ENCODE peak calls at places on chromosomes 7 and 10, in ten cellular contexts. One of them, this sample, is unnamed.

GRCh38 chr7:16465469-16466086 is at the start of gene SOSTDC1:
- DNase-seq in IMR-90: no peak
- DNase-seq in left cardiac atrium: no peak
- DNase-seq in C1 segment of cervical spinal cord: no peak
- DNase-seq in HAP-1: no peak
- DNase-seq in NCI-H1105: no peak
- DNase-seq in bronchial epithelial cell: peak
- DNase-seq in activated effector memory CD4-positive, alpha-beta T cell treated with anti-CD3 and anti-CD28 coated beads, Interleukin-2, amount 50 U/mL, for 16 hours: no peak
- DNase-seq in T-helper 17 cell: no peak
- DNase-seq in RCC 7860: no peak
- DNase-seq in this sample: no peak

GRCh38 chr7:70782729-70783290 is 349.1 kb upstream of the GALNT17 start:
- DNase-seq in IMR-90: no peak
- DNase-seq in left cardiac atrium: no peak
- DNase-seq in C1 segment of cervical spinal cord: peak
- DNase-seq in HAP-1: no peak
- DNase-seq in NCI-H1105: no peak
- DNase-seq in bronchial epithelial cell: no peak
- DNase-seq in activated effector memory CD4-positive, alpha-beta T cell treated with anti-CD3 and anti-CD28 coated beads, Interleukin-2, amount 50 U/mL, for 16 hours: no peak
- DNase-seq in T-helper 17 cell: no peak
- DNase-seq in RCC 7860: no peak
- DNase-seq in this sample: no peak

GRCh38 chr10:44703241-44704155 is 207.6 kb upstream of the TMEM72 start:
- DNase-seq in IMR-90: peak
- DNase-seq in left cardiac atrium: no peak
- DNase-seq in C1 segment of cervical spinal cord: no peak
- DNase-seq in HAP-1: no peak
- DNase-seq in NCI-H1105: no peak
- DNase-seq in bronchial epithelial cell: peak
- DNase-seq in activated effector memory CD4-positive, alpha-beta T cell treated with anti-CD3 and anti-CD28 coated beads, Interleukin-2, amount 50 U/mL, for 16 hours: no peak
- DNase-seq in T-helper 17 cell: no peak
- DNase-seq in RCC 7860: no peak
- DNase-seq in this sample: no peak

GRCh38 chr10:43037942-43038782 is 38.7 kb upstream of the RET start:
- DNase-seq in IMR-90: no peak
- DNase-seq in left cardiac atrium: no peak
- DNase-seq in C1 segment of cervical spinal cord: no peak
- DNase-seq in HAP-1: no peak
- DNase-seq in NCI-H1105: no peak
- DNase-seq in bronchial epithelial cell: no peak
- DNase-seq in activated effector memory CD4-positive, alpha-beta T cell treated with anti-CD3 and anti-CD28 coated beads, Interleukin-2, amount 50 U/mL, for 16 hours: no peak
- DNase-seq in T-helper 17 cell: no peak
- DNase-seq in RCC 7860: no peak
- DNase-seq in this sample: no peak

GRCh38 chr10:60032723-60033122 is 126.4 kb upstream of the CCDC6 start:
- DNase-seq in IMR-90: peak
- DNase-seq in left cardiac atrium: peak
- DNase-seq in C1 segment of cervical spinal cord: no peak
- DNase-seq in HAP-1: peak
- DNase-seq in NCI-H1105: peak
- DNase-seq in bronchial epithelial cell: peak
- DNase-seq in activated effector memory CD4-positive, alpha-beta T cell treated with anti-CD3 and anti-CD28 coated beads, Interleukin-2, amount 50 U/mL, for 16 hours: no peak
- DNase-seq in T-helper 17 cell: no peak
- DNase-seq in RCC 7860: peak
- DNase-seq in this sample: peak

GRCh38 chr10:69048103-69048502 is 39.8 kb upstream of the SRGN start:
- DNase-seq in IMR-90: peak
- DNase-seq in left cardiac atrium: peak
- DNase-seq in C1 segment of cervical spinal cord: peak
- DNase-seq in HAP-1: no peak
- DNase-seq in NCI-H1105: no peak
- DNase-seq in bronchial epithelial cell: peak
- DNase-seq in activated effector memory CD4-positive, alpha-beta T cell treated with anti-CD3 and anti-CD28 coated beads, Interleukin-2, amount 50 U/mL, for 16 hours: no peak
- DNase-seq in T-helper 17 cell: no peak
- DNase-seq in RCC 7860: no peak
- DNase-seq in this sample: no peak

GRCh38 chr10:22848509-22848908 is 79.3 kb upstream of the ARMC3 start:
- DNase-seq in IMR-90: no peak
- DNase-seq in left cardiac atrium: no peak
- DNase-seq in C1 segment of cervical spinal cord: no peak
- DNase-seq in HAP-1: no peak
- DNase-seq in NCI-H1105: no peak
- DNase-seq in bronchial epithelial cell: no peak
- DNase-seq in activated effector memory CD4-positive, alpha-beta T cell treated with anti-CD3 and anti-CD28 coated beads, Interleukin-2, amount 50 U/mL, for 16 hours: no peak
- DNase-seq in T-helper 17 cell: no peak
- DNase-seq in RCC 7860: no peak
- DNase-seq in this sample: no peak

GRCh38 chr10:60521974-60522405 is 132.3 kb upstream of the ANK3 start:
- DNase-seq in IMR-90: peak
- DNase-seq in left cardiac atrium: no peak
- DNase-seq in C1 segment of cervical spinal cord: no peak
- DNase-seq in HAP-1: peak
- DNase-seq in NCI-H1105: peak
- DNase-seq in bronchial epithelial cell: peak
- DNase-seq in activated effector memory CD4-positive, alpha-beta T cell treated with anti-CD3 and anti-CD28 coated beads, Interleukin-2, amount 50 U/mL, for 16 hours: no peak
- DNase-seq in T-helper 17 cell: no peak
- DNase-seq in RCC 7860: no peak
- DNase-seq in this sample: no peak

GRCh38 chr10:64036306-64036930 is 515.2 kb downstream of the REEP3 start:
- DNase-seq in IMR-90: no peak
- DNase-seq in left cardiac atrium: no peak
- DNase-seq in C1 segment of cervical spinal cord: peak
- DNase-seq in HAP-1: no peak
- DNase-seq in NCI-H1105: no peak
- DNase-seq in bronchial epithelial cell: no peak
- DNase-seq in activated effector memory CD4-positive, alpha-beta T cell treated with anti-CD3 and anti-CD28 coated beads, Interleukin-2, amount 50 U/mL, for 16 hours: no peak
- DNase-seq in T-helper 17 cell: no peak
- DNase-seq in RCC 7860: no peak
- DNase-seq in this sample: no peak

GRCh38 chr7:150356265-150356897 is 12.2 kb upstream of the REPIN1 start:
- DNase-seq in IMR-90: peak
- DNase-seq in left cardiac atrium: no peak
- DNase-seq in C1 segment of cervical spinal cord: no peak
- DNase-seq in HAP-1: peak
- DNase-seq in NCI-H1105: peak
- DNase-seq in bronchial epithelial cell: no peak
- DNase-seq in activated effector memory CD4-positive, alpha-beta T cell treated with anti-CD3 and anti-CD28 coated beads, Interleukin-2, amount 50 U/mL, for 16 hours: peak
- DNase-seq in T-helper 17 cell: no peak
- DNase-seq in RCC 7860: no peak
- DNase-seq in this sample: peak

GRCh38 chr10:522350-522749 is 167.1 kb downstream of the DIP2C start:
- DNase-seq in IMR-90: no peak
- DNase-seq in left cardiac atrium: no peak
- DNase-seq in C1 segment of cervical spinal cord: no peak
- DNase-seq in HAP-1: no peak
- DNase-seq in NCI-H1105: no peak
- DNase-seq in bronchial epithelial cell: no peak
- DNase-seq in activated effector memory CD4-positive, alpha-beta T cell treated with anti-CD3 and anti-CD28 coated beads, Interleukin-2, amount 50 U/mL, for 16 hours: no peak
- DNase-seq in T-helper 17 cell: no peak
- DNase-seq in RCC 7860: no peak
- DNase-seq in this sample: no peak

GRCh38 chr7:38673795-38674194 is 42.6 kb upstream of the AMPH start:
- DNase-seq in IMR-90: peak
- DNase-seq in left cardiac atrium: no peak
- DNase-seq in C1 segment of cervical spinal cord: no peak
- DNase-seq in HAP-1: no peak
- DNase-seq in NCI-H1105: no peak
- DNase-seq in bronchial epithelial cell: peak
- DNase-seq in activated effector memory CD4-positive, alpha-beta T cell treated with anti-CD3 and anti-CD28 coated beads, Interleukin-2, amount 50 U/mL, for 16 hours: no peak
- DNase-seq in T-helper 17 cell: no peak
- DNase-seq in RCC 7860: no peak
- DNase-seq in this sample: no peak

GRCh38 chr10:100745882-100746412 is 565 bp downstream of the PAX2 start:
- DNase-seq in IMR-90: no peak
- DNase-seq in left cardiac atrium: no peak
- DNase-seq in C1 segment of cervical spinal cord: no peak
- DNase-seq in HAP-1: peak
- DNase-seq in NCI-H1105: no peak
- DNase-seq in bronchial epithelial cell: no peak
- DNase-seq in activated effector memory CD4-positive, alpha-beta T cell treated with anti-CD3 and anti-CD28 coated beads, Interleukin-2, amount 50 U/mL, for 16 hours: no peak
- DNase-seq in T-helper 17 cell: no peak
- DNase-seq in RCC 7860: no peak
- DNase-seq in this sample: no peak